ENCODE peak calls at places on chromosome 5, in four cellular contexts. T, C, Y and U are unnamed samples.

GRCh38 chr5:171850354-171850947 is 64.8 kb downstream of the SMIM23 start:
- DNase-seq in T (no peak), C (peak), Y (no peak), U (no peak)

GRCh38 chr5:151694035-151694485 is 7.3 kb upstream of the SPARC start:
- DNase-seq in T (no peak), C (peak), Y (no peak), U (no peak)

GRCh38 chr5:4563400-4563799 is 576.7 kb upstream of the ADAMTS16 start:
- DNase-seq in T (peak), C (no peak), Y (no peak), U (no peak)

GRCh38 chr5:172451771-172452197 is 2.5 kb downstream of the SH3PXD2B start:
- DNase-seq in T (peak), C (peak), Y (peak), U (no peak)

GRCh38 chr5:66864240-66864884 is 268.2 kb downstream of the MAST4 start:
- DNase-seq in T (no peak), C (no peak), Y (no peak), U (no peak)

GRCh38 chr5:61575581-61575980 is 243.5 kb downstream of the ZSWIM6 start:
- DNase-seq in T (no peak), C (no peak), Y (no peak), U (no peak)

GRCh38 chr5:35777358-35778087 is 79.2 kb upstream of the IL7R start:
- DNase-seq in T (peak), C (peak), Y (peak), U (peak)

GRCh38 chr5:167639761-167640160 is 651.7 kb upstream of the WWC1 start:
- DNase-seq in T (no peak), C (no peak), Y (no peak), U (no peak)

GRCh38 chr5:96522635-96523355 is 89.7 kb upstream of the PCSK1 start:
- DNase-seq in T (no peak), C (no peak), Y (no peak), U (no peak)

GRCh38 chr5:38468202-38468656 is 88.2 kb downstream of the LIFR start:
- DNase-seq in T (peak), C (peak), Y (no peak), U (peak)

GRCh38 chr5:37437716-37438115 is 58.6 kb downstream of the WDR70 start:
- DNase-seq in T (no peak), C (no peak), Y (no peak), U (no peak)

GRCh38 chr5:172274951-172275753 is 8.4 kb downstream of the UBTD2 start:
- DNase-seq in T (peak), C (no peak), Y (no peak), U (no peak)

GRCh38 chr5:139149477-139150199 is 48.5 kb downstream of the SIL1 start:
- DNase-seq in T (no peak), C (peak), Y (no peak), U (no peak)

GRCh38 chr5:158543539-158544387 is 556.0 kb downstream of the EBF1 start:
- DNase-seq in T (peak), C (no peak), Y (no peak), U (no peak)

GRCh38 chr5:128263357-128263756 is 179.8 kb downstream of the SLC12A2 start:
- DNase-seq in T (no peak), C (no peak), Y (no peak), U (no peak)

GRCh38 chr5:37723147-37723961 is 116.5 kb downstream of the GDNF start:
- DNase-seq in T (no peak), C (no peak), Y (no peak), U (peak)

GRCh38 chr5:120599576-120599975 is 135.5 kb downstream of the PRR16 start:
- DNase-seq in T (no peak), C (no peak), Y (no peak), U (no peak)

GRCh38 chr5:139660105-139660915 is 12.2 kb downstream of the CXXC5 start:
- DNase-seq in T (no peak), C (peak), Y (peak), U (peak)

GRCh38 chr5:60463179-60463868 is 236.6 kb downstream of the DEPDC1B start:
- DNase-seq in T (no peak), C (no peak), Y (no peak), U (no peak)

GRCh38 chr5:143870871-143871632 is 59.1 kb downstream of the HMHB1 start:
- DNase-seq in T (peak), C (no peak), Y (no peak), U (no peak)

GRCh38 chr5:139417214-139417613 is 13.3 kb upstream of the SPATA24 start:
- DNase-seq in T (no peak), C (peak), Y (no peak), U (peak)

GRCh38 chr5:483011-483410 is 40.0 kb downstream of the EXOC3 start:
- DNase-seq in T (no peak), C (no peak), Y (no peak), U (no peak)
- TF ChIP-seq CTCF in T (no peak), C (no peak), Y (no peak), U (no peak)

DNA sequence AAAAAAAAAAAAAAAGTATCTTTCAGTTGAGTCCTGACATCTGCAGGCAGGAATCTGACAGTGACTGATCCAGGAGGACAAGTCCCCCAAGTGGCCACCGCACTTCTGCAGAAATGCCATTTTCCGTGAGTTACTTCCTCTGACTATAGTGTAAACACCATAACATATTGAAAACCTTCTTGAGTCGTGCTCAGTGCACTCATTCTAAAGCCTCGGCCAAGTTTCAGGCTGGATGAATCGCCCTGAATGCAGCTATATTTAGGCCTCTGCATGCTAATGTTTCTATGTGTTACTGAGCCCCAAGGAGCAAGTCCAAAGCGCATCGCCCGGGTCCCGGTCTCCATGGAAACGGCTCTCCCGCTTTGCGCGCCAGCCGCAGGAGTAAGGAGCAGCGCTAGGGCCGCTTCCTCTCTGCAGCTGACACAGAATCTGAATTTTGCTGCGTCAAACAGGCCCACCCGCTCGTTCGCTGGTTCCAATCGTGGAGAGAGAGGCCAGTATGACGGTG is 335.4 kb downstream of the MSX2 start:
- DNase-seq in T (no peak), C (no peak), Y (peak), U (peak)
- TF ChIP-seq CTCF in T (no peak), C (no peak), Y (no peak), U (no peak)

DNA sequence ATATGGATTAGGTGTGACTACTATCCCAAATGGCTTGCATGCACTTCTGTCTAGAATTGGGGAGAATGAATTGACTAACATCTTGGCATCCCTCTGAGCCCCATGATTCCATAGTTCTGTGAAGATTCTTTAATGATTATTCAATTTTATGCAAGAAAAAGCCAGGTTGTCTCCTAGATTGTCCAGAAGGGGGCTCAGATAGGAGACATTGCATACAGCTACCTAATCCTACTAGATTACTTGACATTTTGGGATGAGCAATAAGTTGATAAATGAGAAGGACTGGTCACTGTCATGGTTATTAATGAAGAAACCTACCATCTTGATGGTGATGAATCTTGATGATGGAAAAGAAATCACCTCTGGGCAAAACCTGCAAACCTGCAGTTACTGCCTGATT is 117.0 kb downstream of the CARTPT start:
- DNase-seq in T (no peak), C (no peak), Y (no peak), U (no peak)
- TF ChIP-seq CTCF in T (no peak), C (no peak), Y (no peak), U (no peak)

DNA sequence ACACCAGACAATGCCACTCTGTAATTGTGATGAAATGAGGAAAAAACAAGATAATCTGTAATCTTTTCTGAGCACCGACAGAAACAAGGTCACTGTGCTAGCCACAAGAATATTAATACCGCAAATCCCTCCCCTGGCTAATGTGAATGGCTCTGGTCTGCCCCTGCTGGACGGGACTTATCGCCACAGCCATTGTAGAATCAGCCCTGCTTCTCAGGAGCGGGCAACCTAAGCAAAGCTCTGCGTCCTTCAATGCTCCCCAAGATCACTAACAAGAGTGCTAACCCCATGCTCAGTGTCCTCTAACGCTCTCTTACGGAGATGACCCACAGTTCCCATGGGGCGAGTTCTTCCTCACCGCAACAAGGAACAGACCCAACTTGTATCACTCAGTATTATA is 42.7 kb downstream of the OR2V1 start:
- DNase-seq in T (no peak), C (no peak), Y (no peak), U (no peak)
- TF ChIP-seq CTCF in T (peak), C (no peak), Y (peak), U (no peak)

GRCh38 chr5:31626604-31627234 is 12.2 kb upstream of the PDZD2 start:
- DNase-seq in T (no peak), C (no peak), Y (no peak), U (no peak)

GRCh38 chr5:31635446-31635845 is 3.5 kb upstream of the PDZD2 start:
- DNase-seq in T (no peak), C (peak), Y (no peak), U (no peak)

GRCh38 chr5:31626156-31626555 is 12.8 kb upstream of the PDZD2 start:
- DNase-seq in T (no peak), C (no peak), Y (no peak), U (no peak)

GRCh38 chr5:31632460-31632859 is 6.5 kb upstream of the PDZD2 start:
- DNase-seq in T (no peak), C (no peak), Y (no peak), U (no peak)

DNA sequence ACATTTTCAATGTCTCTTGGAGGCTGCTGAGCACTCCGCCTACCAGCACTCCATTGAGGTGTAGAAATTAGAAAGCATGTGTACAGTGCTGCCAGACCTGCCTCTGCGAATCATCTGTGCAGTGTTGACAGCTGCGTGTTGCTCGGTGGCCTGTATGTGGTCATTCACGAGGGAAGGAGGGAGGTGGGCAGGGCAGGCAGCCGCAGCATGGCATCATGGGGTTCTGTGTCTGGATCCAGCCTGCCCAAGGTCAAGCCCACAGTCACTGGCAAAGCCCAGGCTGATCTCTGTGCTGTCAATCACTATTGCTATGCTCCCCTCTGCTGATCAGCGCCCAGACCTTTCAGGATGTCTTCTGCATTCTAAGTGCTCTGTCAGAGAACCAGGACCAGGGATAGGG is 8.0 kb upstream of the PDZD2 start:
- DNase-seq in T (no peak), C (no peak), Y (no peak), U (no peak)
- TF ChIP-seq CTCF in T (no peak), C (no peak), Y (no peak), U (no peak)

GRCh38 chr5:9337908-9338307 is 208.0 kb downstream of the SEMA5A start:
- DNase-seq in T (no peak), C (no peak), Y (no peak), U (no peak)

GRCh38 chr5:9340095-9340494 is 205.8 kb downstream of the SEMA5A start:
- DNase-seq in T (no peak), C (no peak), Y (no peak), U (no peak)

GRCh38 chr5:9342161-9342787 is 203.6 kb downstream of the SEMA5A start:
- DNase-seq in T (no peak), C (no peak), Y (no peak), U (no peak)

GRCh38 chr5:9338796-9339195 is 207.1 kb downstream of the SEMA5A start:
- DNase-seq in T (no peak), C (no peak), Y (no peak), U (no peak)

GRCh38 chr5:9339206-9339818 is 206.6 kb downstream of the SEMA5A start:
- DNase-seq in T (no peak), C (no peak), Y (no peak), U (no peak)
- TF ChIP-seq CTCF in T (peak), C (no peak), Y (peak), U (no peak)

DNA sequence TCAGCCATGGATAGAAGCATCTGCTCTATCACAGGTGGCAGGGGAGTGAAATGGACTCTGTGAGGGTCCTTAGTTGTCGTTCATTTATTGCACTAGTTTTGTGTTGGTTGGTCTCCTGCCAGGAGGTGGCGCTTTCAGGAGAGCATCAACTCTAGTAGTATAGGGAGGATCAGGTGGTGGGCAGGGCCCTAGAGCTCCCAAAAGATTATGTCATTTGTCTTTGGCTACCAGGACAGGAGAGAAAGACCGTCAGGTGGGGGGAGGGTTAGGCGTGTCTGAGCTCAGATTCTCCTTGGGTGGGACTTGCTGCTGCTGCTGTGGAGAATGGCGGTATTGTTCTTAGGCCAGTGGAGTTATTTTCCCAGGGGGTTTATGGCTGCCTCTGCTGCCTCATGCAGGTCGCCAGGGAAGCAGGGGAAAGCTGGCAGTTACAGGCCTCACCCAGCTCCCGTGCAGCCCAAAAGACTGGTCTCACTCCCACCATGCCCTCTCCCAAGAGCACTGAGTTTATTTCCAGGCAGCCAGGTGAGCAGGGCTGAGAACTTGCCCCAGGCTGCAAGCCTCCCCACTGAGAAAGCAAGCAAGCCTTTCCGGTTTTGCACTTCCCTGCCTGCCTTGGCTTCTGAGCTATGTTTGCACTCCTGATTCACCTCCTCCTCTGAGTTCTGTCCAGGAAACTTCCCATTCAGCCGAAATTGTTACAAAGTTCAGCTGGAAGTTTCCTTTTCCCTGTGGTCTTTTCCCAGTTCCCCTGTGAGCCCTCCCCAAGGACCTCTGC is 317.3 kb downstream of the TAF11L14 start:
- DNase-seq in T (no peak), C (no peak), Y (no peak), U (no peak)
- TF ChIP-seq CTCF in T (no peak), C (no peak), Y (no peak), U (no peak)

DNA sequence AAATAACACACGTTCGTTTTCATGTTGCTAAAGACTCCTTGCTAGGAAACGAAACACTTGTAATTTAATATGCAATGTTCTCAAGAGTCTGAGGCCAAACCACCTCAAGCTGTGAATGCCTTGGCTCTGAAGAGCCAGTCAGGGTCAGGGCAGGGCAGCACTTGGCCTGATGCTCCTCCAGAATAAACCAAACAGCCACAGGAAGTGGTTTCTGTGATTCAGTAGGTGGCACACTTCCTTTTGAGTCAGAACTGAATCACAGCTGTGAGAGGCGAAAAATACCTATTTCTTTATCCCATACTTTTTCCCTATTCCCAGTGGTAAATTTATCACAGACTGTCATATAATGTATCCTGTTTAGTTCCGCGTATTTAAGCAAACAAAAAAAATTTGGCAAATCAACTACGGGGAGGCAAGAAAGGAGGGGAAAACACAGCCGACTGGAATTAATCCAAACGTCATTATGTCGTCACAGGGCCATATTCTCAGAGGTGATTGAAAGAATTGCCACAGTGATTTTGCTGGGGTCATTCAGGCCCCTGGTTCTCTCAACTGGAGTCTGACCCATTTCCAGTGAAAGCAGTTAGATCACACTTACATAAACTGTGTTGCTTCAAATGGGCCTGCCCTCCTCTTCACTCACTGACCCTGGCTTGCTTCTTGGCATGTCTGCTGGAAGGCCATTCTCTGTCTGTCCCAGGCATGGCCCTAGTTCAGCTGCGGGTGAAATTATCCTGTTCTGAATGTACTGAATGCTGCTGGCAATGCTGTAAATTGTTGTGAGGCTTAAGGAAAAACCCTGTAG is 71.2 kb downstream of the ARRDC3 start:
- DNase-seq in T (peak), C (peak), Y (peak), U (peak)
- TF ChIP-seq CTCF in T (no peak), C (no peak), Y (no peak), U (no peak)

GRCh38 chr5:112174959-112175594 is 244.0 kb downstream of the EPB41L4A start:
- DNase-seq in T (no peak), C (no peak), Y (peak), U (no peak)

GRCh38 chr5:112183103-112183634 is 235.9 kb downstream of the EPB41L4A start:
- DNase-seq in T (peak), C (no peak), Y (no peak), U (no peak)

GRCh38 chr5:112179290-112179689 is 239.8 kb downstream of the EPB41L4A start:
- DNase-seq in T (no peak), C (no peak), Y (no peak), U (no peak)
- TF ChIP-seq CTCF in T (no peak), C (no peak), Y (no peak), U (no peak)